ENCODE peak calls at places on chromosomes 2 and 18, in five cellular contexts. One of them, this sample, is unnamed.

GRCh38 chr18:51135361-51135760 is 62.1 kb downstream of the MEX3C start:
- DNase-seq in Peyer's patch: no peak
- DNase-seq in psoas muscle: no peak
- DNase-seq in lower leg skin: no peak
- DNase-seq in AG10803: peak; percentile 65
- DNase-seq in this sample: no peak

GRCh38 chr2:231421051-231421580 is 25.6 kb downstream of the B3GNT7 start:
- DNase-seq in Peyer's patch: no peak
- DNase-seq in psoas muscle: no peak
- DNase-seq in lower leg skin: no peak
- DNase-seq in AG10803: no peak
- DNase-seq in this sample: no peak

GRCh38 chr2:233278921-233279320 is 27.4 kb downstream of the ATG16L1 start:
- DNase-seq in Peyer's patch: no peak
- DNase-seq in psoas muscle: no peak
- DNase-seq in lower leg skin: no peak
- DNase-seq in AG10803: no peak
- DNase-seq in this sample: no peak

GRCh38 chr2:20595439-20596192 is 55.3 kb downstream of the HS1BP3 start:
- DNase-seq in Peyer's patch: peak; percentile 52
- DNase-seq in psoas muscle: no peak
- DNase-seq in lower leg skin: no peak
- DNase-seq in AG10803: peak; percentile 24
- DNase-seq in this sample: no peak

GRCh38 chr2:161708350-161708974 is 84.2 kb downstream of the SLC4A10 start:
- DNase-seq in Peyer's patch: no peak
- DNase-seq in psoas muscle: no peak
- DNase-seq in lower leg skin: no peak
- DNase-seq in AG10803: no peak
- DNase-seq in this sample: no peak

GRCh38 chr18:52237551-52237950 is 102.4 kb upstream of the DCC start:
- DNase-seq in Peyer's patch: no peak
- DNase-seq in psoas muscle: no peak
- DNase-seq in lower leg skin: no peak
- DNase-seq in AG10803: peak; percentile 69
- DNase-seq in this sample: no peak

GRCh38 chr2:179991344-179991743 is 15.8 kb downstream of the CWC22 start:
- DNase-seq in Peyer's patch: no peak
- DNase-seq in psoas muscle: no peak
- DNase-seq in lower leg skin: no peak
- DNase-seq in AG10803: peak; percentile 9
- DNase-seq in this sample: no peak

GRCh38 chr2:24301599-24301998 is 58.7 kb downstream of the ITSN2 start:
- DNase-seq in Peyer's patch: no peak
- DNase-seq in psoas muscle: no peak
- DNase-seq in lower leg skin: no peak
- DNase-seq in AG10803: no peak
- DNase-seq in this sample: no peak

GRCh38 chr2:61853086-61853847 is 593 bp downstream of the FAM161A start:
- DNase-seq in Peyer's patch: no peak
- DNase-seq in psoas muscle: no peak
- DNase-seq in lower leg skin: no peak
- DNase-seq in AG10803: no peak
- DNase-seq in this sample: no peak

GRCh38 chr2:5668682-5669267 is 23.4 kb upstream of the SOX11 start:
- DNase-seq in Peyer's patch: no peak
- DNase-seq in psoas muscle: no peak
- DNase-seq in lower leg skin: no peak
- DNase-seq in AG10803: no peak
- DNase-seq in this sample: no peak

GRCh38 chr2:115194623-115195022 is 752.2 kb downstream of the DPP10 start:
- DNase-seq in Peyer's patch: no peak
- DNase-seq in psoas muscle: no peak
- DNase-seq in lower leg skin: no peak
- DNase-seq in AG10803: no peak
- DNase-seq in this sample: no peak

GRCh38 chr2:176174382-176174834 is 14.1 kb upstream of the HOXD1 start:
- DNase-seq in Peyer's patch: no peak
- DNase-seq in psoas muscle: no peak
- DNase-seq in lower leg skin: no peak
- DNase-seq in AG10803: no peak
- DNase-seq in this sample: no peak

GRCh38 chr2:154130821-154131220 is 259.1 kb downstream of the GALNT13 start:
- DNase-seq in Peyer's patch: no peak
- DNase-seq in psoas muscle: no peak
- DNase-seq in lower leg skin: peak; percentile 29
- DNase-seq in AG10803: peak; percentile 54
- DNase-seq in this sample: no peak

GRCh38 chr2:225464346-225465025 is 65.0 kb downstream of the NYAP2 start:
- DNase-seq in Peyer's patch: no peak
- DNase-seq in psoas muscle: no peak
- DNase-seq in lower leg skin: no peak
- DNase-seq in AG10803: no peak
- DNase-seq in this sample: no peak

GRCh38 chr2:128986026-128986720 is 667.5 kb upstream of the HS6ST1 start:
- DNase-seq in Peyer's patch: no peak
- DNase-seq in psoas muscle: no peak
- DNase-seq in lower leg skin: no peak
- DNase-seq in AG10803: no peak
- DNase-seq in this sample: no peak

GRCh38 chr2:85430780-85431601 is 12.5 kb downstream of the SH2D6 start:
- DNase-seq in Peyer's patch: no peak
- DNase-seq in psoas muscle: no peak
- DNase-seq in lower leg skin: no peak
- DNase-seq in AG10803: no peak
- DNase-seq in this sample: no peak

DNA sequence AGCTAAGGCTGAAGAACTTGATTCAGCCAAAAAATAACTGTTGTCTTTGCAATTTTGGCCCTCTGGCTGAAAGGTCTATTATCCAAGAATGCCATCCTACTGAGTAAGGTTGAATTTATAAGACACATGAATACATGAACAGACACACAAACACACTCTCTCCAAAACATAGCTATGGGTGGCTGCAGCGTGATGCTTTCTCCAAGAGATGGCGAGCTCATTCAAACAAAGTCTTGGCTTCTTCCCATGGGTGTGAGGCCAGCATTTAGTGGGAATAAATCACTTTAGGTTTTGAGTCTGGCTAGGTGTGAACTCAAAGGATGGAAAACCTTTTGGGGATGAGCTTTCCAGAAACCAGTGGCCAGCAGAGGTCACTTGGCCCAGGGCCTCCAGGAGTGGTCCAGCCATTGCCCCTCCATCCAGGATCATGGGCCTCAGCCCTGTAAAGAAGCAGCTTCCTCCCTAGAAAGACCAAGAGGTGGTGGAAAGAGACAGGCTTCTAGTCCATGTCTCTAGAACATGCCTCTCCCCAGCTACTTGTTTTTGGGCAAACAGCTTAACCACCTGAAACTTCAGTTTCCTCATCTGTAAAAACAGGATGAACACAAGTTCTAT is 11.0 kb upstream of the OSR1 start:
- DNase-seq in Peyer's patch: no peak
- DNase-seq in psoas muscle: no peak
- DNase-seq in lower leg skin: no peak
- DNase-seq in AG10803: peak; percentile 50
- DNase-seq in this sample: no peak
- TF ChIP-seq CTCF in Peyer's patch: no peak
- TF ChIP-seq CTCF in psoas muscle: no peak
- TF ChIP-seq CTCF in lower leg skin: no peak
- TF ChIP-seq CTCF in AG10803: peak; percentile 60
- TF ChIP-seq CTCF in this sample: no peak

DNA sequence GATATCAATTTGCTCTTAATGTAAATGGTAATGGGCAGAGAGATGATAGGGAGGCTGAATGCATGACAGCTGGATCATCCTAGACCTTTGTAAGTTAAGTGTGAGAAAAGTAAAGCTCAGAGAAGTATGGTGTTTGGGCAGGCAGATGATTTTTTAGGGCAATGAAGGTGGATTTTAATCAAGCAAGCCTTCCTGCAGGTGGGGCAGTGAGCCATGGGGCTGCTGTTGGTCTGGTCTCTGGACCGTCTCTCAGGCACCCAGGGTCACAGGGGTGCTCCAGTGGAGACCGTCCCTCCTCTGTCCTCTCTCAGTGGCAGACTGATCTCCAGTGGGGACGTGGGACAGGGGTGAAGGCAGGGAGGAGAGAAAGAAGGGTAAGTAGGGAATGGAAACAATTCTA is 69.8 kb upstream of the STK17B start:
- DNase-seq in Peyer's patch: no peak
- DNase-seq in psoas muscle: no peak
- DNase-seq in lower leg skin: no peak
- DNase-seq in AG10803: no peak
- DNase-seq in this sample: no peak
- TF ChIP-seq CTCF in Peyer's patch: no peak
- TF ChIP-seq CTCF in psoas muscle: no peak
- TF ChIP-seq CTCF in lower leg skin: no peak
- TF ChIP-seq CTCF in AG10803: no peak
- TF ChIP-seq CTCF in this sample: no peak

DNA sequence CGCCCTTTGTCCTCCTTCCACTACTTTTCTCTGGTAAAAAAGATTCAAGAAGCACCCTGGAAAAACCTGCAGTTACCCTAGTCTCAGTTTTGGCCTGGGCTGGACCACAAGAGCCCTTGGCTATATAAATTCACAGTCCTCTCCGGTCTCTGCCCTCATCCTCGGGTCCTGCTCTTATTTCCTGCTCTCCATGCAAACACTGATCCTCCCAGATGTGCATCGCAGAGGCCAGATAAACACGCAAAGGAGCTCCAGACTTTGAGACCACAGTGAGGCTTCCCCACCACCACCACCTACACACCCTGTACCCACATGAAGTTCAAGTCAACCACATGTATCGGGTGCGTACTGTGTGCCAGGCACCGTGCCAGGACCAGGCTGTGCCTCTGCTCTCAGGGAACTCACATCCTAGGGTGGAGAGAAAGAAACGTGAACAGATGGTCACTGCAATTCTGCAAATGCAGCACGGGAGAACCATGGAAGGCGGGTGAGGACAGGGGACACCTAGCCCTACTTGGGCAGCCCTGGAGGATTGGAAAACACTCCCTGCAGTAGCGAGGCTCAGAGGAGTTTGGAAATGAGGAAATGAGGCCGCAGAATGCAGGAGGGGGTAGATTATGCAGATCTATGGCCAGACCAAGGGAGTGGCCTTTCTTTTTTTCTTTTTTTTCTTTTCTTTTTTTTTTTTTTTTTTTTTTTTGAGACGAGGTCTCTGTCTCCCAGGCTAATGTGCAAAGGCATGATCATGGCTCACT is 7.5 kb downstream of the CTDSP1 start:
- DNase-seq in Peyer's patch: peak; percentile 90
- DNase-seq in psoas muscle: peak; percentile 72
- DNase-seq in lower leg skin: peak; percentile 74
- DNase-seq in AG10803: peak; percentile 70
- DNase-seq in this sample: peak; percentile 74
- TF ChIP-seq CTCF in Peyer's patch: peak; percentile 6
- TF ChIP-seq CTCF in psoas muscle: no peak
- TF ChIP-seq CTCF in lower leg skin: no peak
- TF ChIP-seq CTCF in AG10803: no peak
- TF ChIP-seq CTCF in this sample: no peak

DNA sequence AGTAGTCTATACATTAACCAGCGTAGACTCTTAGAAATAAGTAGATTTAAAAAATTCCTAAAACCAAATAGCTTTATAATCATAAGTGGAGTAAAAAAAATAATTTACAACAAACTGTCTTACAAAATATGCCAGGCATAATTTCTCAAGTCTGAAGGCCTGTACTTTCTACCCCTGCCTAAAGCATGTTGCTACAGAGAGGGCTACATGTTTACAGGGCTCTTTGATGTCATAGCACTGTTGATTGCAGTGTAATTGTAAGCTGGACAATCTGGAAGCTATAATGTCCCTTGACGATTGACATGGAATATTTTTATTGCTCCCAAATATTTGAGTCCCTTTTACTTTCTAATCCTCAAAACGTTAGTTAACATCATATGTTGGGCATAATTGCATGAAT is 86.5 kb downstream of the ASXL3 start:
- DNase-seq in Peyer's patch: no peak
- DNase-seq in psoas muscle: no peak
- DNase-seq in lower leg skin: no peak
- DNase-seq in AG10803: no peak
- DNase-seq in this sample: no peak
- TF ChIP-seq CTCF in Peyer's patch: no peak
- TF ChIP-seq CTCF in psoas muscle: no peak
- TF ChIP-seq CTCF in lower leg skin: no peak
- TF ChIP-seq CTCF in AG10803: no peak
- TF ChIP-seq CTCF in this sample: no peak

GRCh38 chr2:195535911-195536522 is 121.0 kb upstream of the SLC39A10 start:
- DNase-seq in Peyer's patch: no peak
- DNase-seq in psoas muscle: no peak
- DNase-seq in lower leg skin: peak; percentile 55
- DNase-seq in AG10803: no peak
- DNase-seq in this sample: peak; percentile 61

GRCh38 chr2:195532255-195532627 is 124.8 kb upstream of the SLC39A10 start:
- DNase-seq in Peyer's patch: no peak
- DNase-seq in psoas muscle: no peak
- DNase-seq in lower leg skin: no peak
- DNase-seq in AG10803: peak; percentile 10
- DNase-seq in this sample: no peak

GRCh38 chr2:195531754-195532153 is 125.3 kb upstream of the SLC39A10 start:
- DNase-seq in Peyer's patch: no peak
- DNase-seq in psoas muscle: no peak
- DNase-seq in lower leg skin: no peak
- DNase-seq in AG10803: peak; percentile 65
- DNase-seq in this sample: no peak

GRCh38 chr2:195532628-195533271 is 124.3 kb upstream of the SLC39A10 start:
- DNase-seq in Peyer's patch: no peak
- DNase-seq in psoas muscle: no peak
- DNase-seq in lower leg skin: no peak
- DNase-seq in AG10803: peak; percentile 47
- DNase-seq in this sample: no peak

GRCh38 chr2:195533771-195534642 is 123.0 kb upstream of the SLC39A10 start:
- DNase-seq in Peyer's patch: no peak
- DNase-seq in psoas muscle: peak; percentile 63
- DNase-seq in lower leg skin: peak; percentile 34
- DNase-seq in AG10803: peak; percentile 93
- DNase-seq in this sample: peak; percentile 62
- TF ChIP-seq CTCF in Peyer's patch: no peak
- TF ChIP-seq CTCF in psoas muscle: no peak
- TF ChIP-seq CTCF in lower leg skin: no peak
- TF ChIP-seq CTCF in AG10803: peak; percentile 53
- TF ChIP-seq CTCF in this sample: no peak

DNA sequence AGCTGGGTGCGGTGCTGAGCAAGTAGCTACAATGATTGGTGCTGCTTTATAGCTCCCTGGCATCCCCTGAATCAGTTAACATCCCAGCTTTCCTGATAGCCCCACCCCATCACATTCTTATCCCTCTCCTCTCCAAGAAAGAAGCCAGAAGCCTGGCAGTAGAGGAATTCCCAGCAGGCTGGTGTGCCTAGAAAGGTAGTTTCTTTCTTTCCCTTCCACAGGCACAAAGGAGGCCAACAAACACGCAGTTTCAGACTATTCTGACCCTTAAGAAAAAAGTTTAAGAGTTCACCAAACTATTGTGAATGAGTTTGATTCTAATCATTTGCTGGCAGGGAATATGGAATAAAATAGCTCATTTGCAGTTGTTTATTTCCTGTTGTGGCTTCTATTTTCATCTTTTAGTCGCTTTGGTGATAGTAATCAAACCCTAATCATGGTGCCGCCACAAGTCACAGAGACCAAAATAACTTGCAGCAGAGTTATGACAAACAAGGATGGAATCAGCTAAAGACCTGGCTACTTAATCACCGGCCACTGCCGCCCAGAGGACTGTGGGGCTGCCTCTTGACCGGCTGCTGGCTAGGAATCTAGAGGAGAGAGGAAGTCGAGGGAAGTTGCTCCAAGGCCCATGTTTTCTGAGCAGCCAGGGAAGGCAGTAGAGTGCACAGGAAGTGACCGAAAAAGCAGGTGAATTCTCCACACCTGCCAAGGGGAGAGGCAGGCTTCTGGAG is 4.9 kb upstream of the SMAD7 start:
- DNase-seq in Peyer's patch: no peak
- DNase-seq in psoas muscle: peak; percentile 81
- DNase-seq in lower leg skin: no peak
- DNase-seq in AG10803: peak; percentile 92
- DNase-seq in this sample: no peak
- TF ChIP-seq CTCF in Peyer's patch: no peak
- TF ChIP-seq CTCF in psoas muscle: peak; percentile 5
- TF ChIP-seq CTCF in lower leg skin: no peak
- TF ChIP-seq CTCF in AG10803: peak; percentile 12
- TF ChIP-seq CTCF in this sample: no peak